ENCODE peak calls at places on chromosomes 11 and 22, in six cellular contexts. X is T-helper 9 cell, G is heart right ventricle, Z is anterior cingulate cortex, K is GM12891, B is NCI-H2081 treated with DMSO at 0.1 percent for 48 hours. P is an unnamed sample.

GRCh38 chr22:43001271-43002197 is 13.4 kb downstream of the PACSIN2 start:
- DNase-seq in X (no peak), G (no peak), Z (peak; percentile 24), K (no peak), B (no peak), P (no peak)

GRCh38 chr11:18650859-18651557 is 16.9 kb upstream of the SPTY2D1 start:
- DNase-seq in X (peak; percentile 18), G (no peak), Z (no peak), K (peak; percentile 28), B (no peak), P (peak; percentile 33)

GRCh38 chr11:38460429-38460828 is 1862.4 kb upstream of the RAG2 start:
- DNase-seq in X (no peak), G (no peak), Z (no peak), K (no peak), B (no peak), P (no peak)

GRCh38 chr11:8813658-8814057 is 97.3 kb upstream of the AKIP1 start:
- DNase-seq in X (no peak), G (peak; percentile 75), Z (peak; percentile 29), K (peak; percentile 70), B (peak; percentile 16), P (peak; percentile 80)

GRCh38 chr22:44172370-44173108 is 8.2 kb upstream of the PARVG start:
- DNase-seq in X (no peak), G (peak; percentile 42), Z (no peak), K (peak; percentile 72), B (peak; percentile 17), P (no peak)

GRCh38 chr11:122040476-122040875 is 75.5 kb downstream of the BLID start:
- DNase-seq in X (no peak), G (no peak), Z (no peak), K (no peak), B (no peak), P (no peak)

GRCh38 chr11:130737866-130738431 is 178.3 kb downstream of the SNX19 start:
- DNase-seq in X (no peak), G (peak; percentile 72), Z (no peak), K (no peak), B (no peak), P (peak; percentile 61)

GRCh38 chr11:68784653-68785052 is 33.3 kb upstream of the TESMIN start:
- DNase-seq in X (no peak), G (no peak), Z (no peak), K (no peak), B (no peak), P (no peak)

GRCh38 chr22:42743501-42743991 is 22.9 kb upstream of the A4GALT start:
- DNase-seq in X (no peak), G (peak; percentile 91), Z (no peak), K (no peak), B (no peak), P (peak; percentile 86)

GRCh38 chr11:19957301-19957985 is 202.8 kb downstream of the DBX1 start:
- DNase-seq in X (no peak), G (no peak), Z (no peak), K (no peak), B (no peak), P (no peak)

GRCh38 chr11:131810511-131810910 is 440.1 kb downstream of the NTM start:
- DNase-seq in X (no peak), G (no peak), Z (no peak), K (no peak), B (no peak), P (no peak)

GRCh38 chr11:20047006-20047405 is 113.3 kb downstream of the DBX1 start:
- DNase-seq in X (no peak), G (no peak), Z (no peak), K (no peak), B (no peak), P (no peak)

GRCh38 chr22:48943567-48944432 is 883.9 kb downstream of the BRD1 start:
- DNase-seq in X (no peak), G (no peak), Z (peak; percentile 25), K (no peak), B (no peak), P (no peak)

GRCh38 chr22:33024626-33025025 is 33.6 kb downstream of the SYN3 start:
- DNase-seq in X (no peak), G (no peak), Z (no peak), K (no peak), B (no peak), P (no peak)

GRCh38 chr22:36731916-36732315 is 28.4 kb upstream of the CACNG2 start:
- DNase-seq in X (no peak), G (no peak), Z (no peak), K (no peak), B (no peak), P (no peak)

GRCh38 chr22:40462195-40462988 is 92.0 kb downstream of the SGSM3 start:
- DNase-seq in X (no peak), G (no peak), Z (no peak), K (no peak), B (no peak), P (no peak)

GRCh38 chr11:46478196-46478595 is 86.6 kb upstream of the CHRM4 start:
- DNase-seq in X (no peak), G (no peak), Z (no peak), K (no peak), B (no peak), P (no peak)

GRCh38 chr11:122271167-122271566 is 155.2 kb upstream of the BLID start:
- DNase-seq in X (no peak), G (no peak), Z (no peak), K (no peak), B (no peak), P (no peak)

GRCh38 chr11:29782447-29782846 is 234.4 kb downstream of the KCNA4 start:
- DNase-seq in X (no peak), G (no peak), Z (peak; percentile 12), K (no peak), B (no peak), P (no peak)

P was measured in ovary.